ENCODE peak calls at places on chromosomes 1 and 21, in ten cellular contexts. O is CD8-positive, alpha-beta memory T cell; P is fibroblast of lung; R is fibroblast of mammary gland; V is NCI-H2081 treated with DMSO at 0.1 percent for 48 hours; A is left cardiac atrium; Z is NCI-H1092 treated with DMSO at 0.1 percent for 48 hours; E is stimulated activated CD4-positive, alpha-beta T cell treated with anti-CD3 and anti-CD28 coated beads, Interleukin-2, amount 100 ng/mL, for 48 hours; J is PC-3; B is omental fat pad. T is an unnamed sample.

GRCh38 chr1:77388655-77389054 is 106.8 kb downstream of the AK5 start:
- DNase-seq in O (no peak), Z (no peak), R (no peak), B (no peak), P (peak; percentile 35), J (no peak), A (no peak), E (no peak), V (no peak), T (no peak)

GRCh38 chr1:7407547-7407895 is 363.6 kb upstream of the VAMP3 start:
- DNase-seq in B (peak; percentile 4), O (no peak), A (no peak), E (no peak), P (no peak), V (no peak), J (no peak), R (no peak), Z (no peak), T (no peak)

GRCh38 chr1:81158592-81158991 is 642.1 kb upstream of the ADGRL2 start:
- DNase-seq in P (peak; percentile 62), A (no peak), O (no peak), Z (no peak), E (no peak), V (no peak), J (no peak), B (no peak), R (peak; percentile 17), T (no peak)

GRCh38 chr21:42440187-42440792 is 36.6 kb downstream of the UBASH3A start:
- DNase-seq in O (no peak), E (no peak), P (no peak), Z (no peak), J (no peak), A (no peak), V (no peak), R (no peak), B (no peak), T (no peak)

GRCh38 chr1:85607913-85608250 is 27.3 kb downstream of the CCN1 start:
- DNase-seq in B (no peak), Z (no peak), P (peak; percentile 48), O (no peak), J (no peak), A (no peak), E (no peak), V (no peak), R (peak; percentile 17), T (no peak)

GRCh38 chr1:90325165-90325564 is 330.3 kb downstream of the ZNF326 start:
- DNase-seq in J (no peak), A (no peak), O (no peak), R (no peak), V (no peak), Z (no peak), P (no peak), B (no peak), E (no peak), T (no peak)

GRCh38 chr1:169005776-169006175 is 100.7 kb upstream of the ATP1B1 start:
- DNase-seq in R (no peak), Z (no peak), P (no peak), V (no peak), B (no peak), E (no peak), J (no peak), A (no peak), O (no peak), T (no peak)

GRCh38 chr1:9182784-9183257 is 51.8 kb upstream of the H6PD start:
- DNase-seq in P (no peak), E (no peak), R (no peak), J (no peak), O (no peak), B (no peak), V (no peak), Z (no peak), A (no peak), T (no peak)

GRCh38 chr1:244836135-244836521 is 670 bp downstream of the COX20 start:
- DNase-seq in O (no peak), A (no peak), E (no peak), P (peak; percentile 43), V (no peak), B (no peak), Z (peak; percentile 88), R (peak; percentile 47), J (peak; percentile 50), T (no peak)

GRCh38 chr21:43734830-43735229 is 15.9 kb downstream of the PDXK start:
- DNase-seq in A (no peak), V (no peak), Z (no peak), B (no peak), R (peak; percentile 72), O (no peak), P (peak; percentile 87), J (no peak), E (no peak), T (no peak)

GRCh38 chr1:54885237-54885679 is 1.7 kb downstream of the DHCR24 start:
- DNase-seq in B (no peak), J (peak; percentile 22), P (no peak), V (no peak), Z (no peak), O (no peak), A (no peak), E (no peak), R (no peak), T (no peak)

GRCh38 chr1:111961773-111962565 is 27.5 kb downstream of the KCND3 start:
- DNase-seq in O (no peak), J (no peak), P (no peak), E (no peak), A (no peak), B (no peak), Z (peak; percentile 68), R (no peak), V (no peak), T (no peak)

GRCh38 chr1:165143437-165144065 is 213.0 kb downstream of the LMX1A start:
- DNase-seq in A (no peak), O (no peak), V (no peak), P (no peak), E (peak; percentile 17), Z (no peak), J (peak; percentile 66), B (no peak), R (peak; percentile 7), T (peak; percentile 8)

GRCh38 chr1:230842801-230843200 is 25.5 kb downstream of the C1orf198 start:
- DNase-seq in A (peak; percentile 61), B (no peak), O (no peak), J (no peak), Z (no peak), R (no peak), E (no peak), V (no peak), P (no peak), T (no peak)

GRCh38 chr1:208942394-208942793 is 641.1 kb upstream of the CAMK1G start:
- DNase-seq in Z (no peak), J (peak; percentile 91), R (no peak), E (no peak), O (no peak), A (no peak), V (no peak), B (no peak), P (no peak), T (no peak)

GRCh38 chr21:27571706-27572105 is 604.8 kb upstream of the ADAMTS5 start:
- DNase-seq in V (no peak), B (no peak), A (no peak), J (peak; percentile 70), Z (no peak), R (peak; percentile 70), P (peak; percentile 85), E (no peak), O (no peak), T (no peak)

GRCh38 chr1:92473781-92474495 is 12.8 kb downstream of the GFI1 start:
- DNase-seq in B (no peak), R (no peak), V (no peak), A (no peak), P (no peak), J (no peak), Z (no peak), O (no peak), E (no peak), T (no peak)

GRCh38 chr21:37717534-37717933 is 198.7 kb downstream of the KCNJ6 start:
- DNase-seq in A (no peak), E (no peak), O (no peak), J (peak; percentile 27), V (no peak), R (no peak), B (no peak), P (no peak), Z (no peak), T (no peak)

GRCh38 chr1:3170566-3171453 is 101.8 kb downstream of the PRDM16 start:
- DNase-seq in A (peak; percentile 79), B (no peak), P (peak; percentile 58), R (no peak), V (no peak), Z (peak; percentile 79), E (no peak), O (no peak), J (no peak), T (peak; percentile 39)

GRCh38 chr1:22808186-22808845 is 97.7 kb downstream of the EPHB2 start:
- DNase-seq in B (no peak), E (no peak), R (peak; percentile 89), V (no peak), Z (no peak), J (peak; percentile 73), O (no peak), A (no peak), P (peak; percentile 94), T (no peak)

GRCh38 chr1:26959722-26960624 is at the start of gene KDF1:
- DNase-seq in E (no peak), R (no peak), P (no peak), J (peak; percentile 90), Z (peak; percentile 8), V (no peak), A (no peak), B (no peak), O (peak; percentile 35), T (no peak)

GRCh38 chr21:45406801-45407628 is 2.0 kb downstream of the COL18A1 start:
- DNase-seq in R (peak; percentile 44), Z (no peak), A (peak; percentile 36), J (no peak), P (no peak), V (no peak), E (no peak), O (no peak), B (no peak), T (no peak)

GRCh38 chr1:206935491-206936067 is 10.7 kb downstream of the PIGR start:
- DNase-seq in P (no peak), R (peak; percentile 19), O (peak; percentile 13), J (peak; percentile 62), Z (peak; percentile 13), E (no peak), B (no peak), V (no peak), A (no peak), T (peak; percentile 19)

GRCh38 chr1:46646844-46647243 is 21.3 kb downstream of the ATPAF1 start:
- DNase-seq in P (peak; percentile 88), R (peak; percentile 41), E (no peak), J (no peak), Z (no peak), V (no peak), O (no peak), B (no peak), A (no peak), T (no peak)

GRCh38 chr1:74392186-74392585 is 120.2 kb downstream of the LRRC53 start:
- DNase-seq in Z (no peak), R (no peak), J (no peak), B (no peak), V (no peak), P (no peak), E (no peak), O (no peak), A (no peak), T (no peak)

GRCh38 chr21:37198989-37199924 is 67.9 kb downstream of the VPS26C start:
- DNase-seq in B (no peak), O (no peak), A (no peak), J (peak; percentile 91), V (no peak), E (no peak), R (no peak), Z (no peak), P (peak; percentile 80), T (no peak)

GRCh38 chr1:236391008-236391407 is 3.1 kb upstream of the EDARADD start:
- DNase-seq in B (no peak), Z (no peak), R (no peak), E (no peak), O (no peak), P (no peak), J (no peak), A (no peak), V (no peak), T (no peak)

GRCh38 chr1:70034403-70034802 is 171.0 kb downstream of the LRRC40 start:
- DNase-seq in R (peak; percentile 80), P (peak; percentile 70), O (no peak), B (no peak), A (no peak), Z (peak; percentile 76), J (peak; percentile 84), E (no peak), V (peak; percentile 60), T (no peak)